ENCODE peak calls at places on chromosomes 5 and 9, in nine cellular contexts. A is GM12865; J is effector memory CD8-positive, alpha-beta T cell; I is effector memory CD4-positive, alpha-beta T cell; D is smooth muscle cell of the brain vasculature; P is ELF-1; X is C1 segment of cervical spinal cord; T is stimulated activated CD8-positive, alpha-beta memory T cell treated with anti-CD3 and anti-CD28 coated beads, Interleukin-15, amount 100 ng/mL, for 24 hours; U is NCI-H1105 treated with DMSO at 0.1 percent for 48 hours. Z is an unnamed sample.

GRCh38 chr5:123398058-123398728 is 25.0 kb downstream of the CEP120 start:
- DNase-seq in A (no peak), J (no peak), I (no peak), D (no peak), P (no peak), X (no peak), T (no peak), U (no peak), Z (peak)

GRCh38 chr5:13921573-13921972 is 22.9 kb downstream of the DNAH5 start:
- DNase-seq in A (no peak), J (no peak), I (no peak), D (no peak), P (no peak), X (no peak), T (no peak), U (no peak), Z (no peak)

GRCh38 chr9:93955356-93956182 is 414 bp upstream of the BARX1 start:
- DNase-seq in A (no peak), J (no peak), I (no peak), D (no peak), P (no peak), X (no peak), T (no peak), U (peak), Z (peak)

GRCh38 chr5:62268239-62268638 is 37.8 kb upstream of the KIF2A start:
- DNase-seq in A (no peak), J (no peak), I (no peak), D (no peak), P (no peak), X (no peak), T (no peak), U (peak), Z (no peak)

GRCh38 chr9:107460153-107461023 is 29.2 kb downstream of the KLF4 start:
- DNase-seq in A (no peak), J (no peak), I (no peak), D (no peak), P (peak), X (no peak), T (no peak), U (no peak), Z (no peak)

GRCh38 chr9:125409637-125410521 is 148.3 kb downstream of the GAPVD1 start:
- DNase-seq in A (peak), J (no peak), I (no peak), D (no peak), P (peak), X (peak), T (no peak), U (no peak), Z (no peak)

GRCh38 chr9:26219961-26220360 is 541.7 kb upstream of the TUSC1 start:
- DNase-seq in A (no peak), J (no peak), I (no peak), D (no peak), P (no peak), X (no peak), T (no peak), U (no peak), Z (no peak)

GRCh38 chr5:65704608-65705239 is 17.2 kb downstream of the SGTB start:
- DNase-seq in A (no peak), J (no peak), I (no peak), D (no peak), P (no peak), X (no peak), T (no peak), U (no peak), Z (no peak)

GRCh38 chr5:88732181-88732633 is 150.8 kb downstream of the MEF2C start:
- DNase-seq in A (peak), J (no peak), I (no peak), D (no peak), P (no peak), X (peak), T (no peak), U (no peak), Z (peak)

GRCh38 chr5:160105686-160106085 is 13.6 kb downstream of the PWWP2A start:
- DNase-seq in A (peak), J (no peak), I (no peak), D (no peak), P (no peak), X (no peak), T (no peak), U (no peak), Z (no peak)

GRCh38 chr9:4145482-4145881 is 154.4 kb downstream of the GLIS3 start:
- DNase-seq in A (no peak), J (no peak), I (no peak), D (no peak), P (no peak), X (no peak), T (no peak), U (no peak), Z (no peak)

GRCh38 chr5:151570058-151570457 is 21.1 kb downstream of the FAT2 start:
- DNase-seq in A (no peak), J (no peak), I (no peak), D (no peak), P (no peak), X (no peak), T (no peak), U (no peak), Z (no peak)

GRCh38 chr5:133969654-133970324 is 1.4 kb upstream of the C5orf15 start:
- DNase-seq in A (peak), J (no peak), I (no peak), D (no peak), P (no peak), X (no peak), T (no peak), U (no peak), Z (no peak)

GRCh38 chr9:98332405-98332831 is 77.0 kb upstream of the TBC1D2 start:
- DNase-seq in A (no peak), J (no peak), I (no peak), D (no peak), P (no peak), X (no peak), T (no peak), U (no peak), Z (no peak)

GRCh38 chr9:36401179-36401740 is 1.2 kb upstream of the RNF38 start:
- DNase-seq in A (no peak), J (no peak), I (peak), D (peak), P (peak), X (peak), T (no peak), U (no peak), Z (peak)

GRCh38 chr5:2538169-2538568 is 213.3 kb downstream of the IRX2 start:
- DNase-seq in A (no peak), J (no peak), I (no peak), D (no peak), P (peak), X (no peak), T (no peak), U (no peak), Z (no peak)

GRCh38 chr9:128733256-128733655 is 9.3 kb upstream of the ZDHHC12 start:
- DNase-seq in A (peak), J (no peak), I (no peak), D (peak), P (peak), X (peak), T (no peak), U (peak), Z (peak)

GRCh38 chr5:126656397-126657007 is 55.8 kb downstream of the PHAX start:
- DNase-seq in A (peak), J (peak), I (no peak), D (peak), P (no peak), X (no peak), T (no peak), U (peak), Z (peak)

GRCh38 chr9:38771593-38771992 is 51.7 kb upstream of the FAM240B start:
- DNase-seq in A (no peak), J (no peak), I (no peak), D (no peak), P (no peak), X (no peak), T (no peak), U (no peak), Z (no peak)

GRCh38 chr5:122937914-122938313 is 92.5 kb downstream of the SNX24 start:
- DNase-seq in A (no peak), J (no peak), I (no peak), D (no peak), P (no peak), X (no peak), T (no peak), U (no peak), Z (no peak)

GRCh38 chr5:40779561-40779960 is 18.6 kb downstream of the PRKAA1 start:
- DNase-seq in A (no peak), J (no peak), I (no peak), D (no peak), P (no peak), X (no peak), T (no peak), U (no peak), Z (no peak)

GRCh38 chr9:6153425-6153824 is 62.2 kb upstream of the IL33 start:
- DNase-seq in A (no peak), J (no peak), I (no peak), D (no peak), P (no peak), X (no peak), T (no peak), U (no peak), Z (no peak)

GRCh38 chr9:72930828-72931227 is 22.0 kb downstream of the ALDH1A1 start:
- DNase-seq in A (no peak), J (no peak), I (no peak), D (no peak), P (peak), X (no peak), T (no peak), U (no peak), Z (no peak)

GRCh38 chr9:110410926-110411325 is 73.3 kb upstream of the TXNDC8 start:
- DNase-seq in A (no peak), J (no peak), I (no peak), D (no peak), P (no peak), X (no peak), T (no peak), U (no peak), Z (no peak)

GRCh38 chr9:78314953-78315870 is 18.3 kb downstream of the PSAT1 start:
- DNase-seq in A (no peak), J (no peak), I (no peak), D (no peak), P (no peak), X (no peak), T (no peak), U (no peak), Z (no peak)

GRCh38 chr9:100601216-100601615 is 23.3 kb downstream of the CAVIN4 start:
- DNase-seq in A (peak), J (peak), I (no peak), D (no peak), P (peak), X (no peak), T (no peak), U (peak), Z (peak)

GRCh38 chr5:81254886-81255285 is 21.8 kb downstream of the CKMT2 start:
- DNase-seq in A (no peak), J (no peak), I (no peak), D (no peak), P (no peak), X (no peak), T (no peak), U (no peak), Z (no peak)

GRCh38 chr9:131333771-131334567 is 44.4 kb downstream of the PLPP7 start:
- DNase-seq in A (no peak), J (no peak), I (no peak), D (no peak), P (no peak), X (no peak), T (no peak), U (no peak), Z (no peak)

GRCh38 chr5:58150936-58151335 is 308.9 kb downstream of the PLK2 start:
- DNase-seq in A (no peak), J (no peak), I (no peak), D (no peak), P (no peak), X (no peak), T (no peak), U (no peak), Z (no peak)

GRCh38 chr5:127936439-127936972 is 147.1 kb upstream of the SLC12A2 start:
- DNase-seq in A (peak), J (peak), I (peak), D (no peak), P (no peak), X (no peak), T (no peak), U (no peak), Z (no peak)

GRCh38 chr9:89022902-89023301 is 31.6 kb downstream of the S1PR3 start:
- DNase-seq in A (no peak), J (no peak), I (no peak), D (no peak), P (peak), X (no peak), T (no peak), U (no peak), Z (no peak)

GRCh38 chr9:97500263-97500662 is 1.2 kb upstream of the TMOD1 start:
- DNase-seq in A (peak), J (no peak), I (no peak), D (no peak), P (no peak), X (peak), T (no peak), U (no peak), Z (no peak)